ENCODE peak calls at places on chromosomes 13 and 19, in four cellular contexts. Q, W, O and U are unnamed samples.

GRCh38 chr19:5086232-5086631 is 117.3 kb downstream of the KDM4B start:
- DNase-seq in Q (no peak), W (no peak), O (no peak), U (no peak)

GRCh38 chr13:94139393-94139995 is 340.0 kb downstream of the DCT start:
- DNase-seq in Q (no peak), W (no peak), O (no peak), U (no peak)

GRCh38 chr13:80604094-80604493 is 263.2 kb upstream of the SPRY2 start:
- DNase-seq in Q (no peak), W (peak), O (no peak), U (no peak)

GRCh38 chr19:43463381-43464088 is 1.9 kb downstream of the LYPD3 start:
- DNase-seq in Q (peak), W (peak), O (peak), U (peak)

GRCh38 chr13:31476266-31476665 is 263.1 kb upstream of the RXFP2 start:
- DNase-seq in Q (no peak), W (no peak), O (peak), U (no peak)

GRCh38 chr13:30857018-30857417 is 49.1 kb upstream of the MEDAG start:
- DNase-seq in Q (no peak), W (no peak), O (no peak), U (no peak)

GRCh38 chr19:31054430-31054829 is 294.8 kb downstream of the TSHZ3 start:
- DNase-seq in Q (no peak), W (peak), O (peak), U (no peak)

GRCh38 chr19:52923782-52924593 is 760 bp upstream of the ZNF888 start:
- DNase-seq in Q (no peak), W (peak), O (peak), U (no peak)

GRCh38 chr13:20505405-20506366 is 20.0 kb downstream of the CRYL1 start:
- DNase-seq in Q (no peak), W (no peak), O (no peak), U (no peak)

GRCh38 chr13:108495686-108496363 is 133.6 kb upstream of the MYO16 start:
- DNase-seq in Q (no peak), W (no peak), O (no peak), U (no peak)

GRCh38 chr13:89113744-89114143 is 1442.6 kb downstream of the SLITRK5 start:
- DNase-seq in Q (no peak), W (no peak), O (no peak), U (no peak)

GRCh38 chr13:61417171-61417570 is 1.5 kb upstream of the PCDH20 start:
- DNase-seq in Q (no peak), W (no peak), O (no peak), U (no peak)

GRCh38 chr19:41299755-41300089 is 10.2 kb upstream of the CCDC97 start:
- DNase-seq in Q (no peak), W (peak), O (peak), U (no peak)

GRCh38 chr19:30812099-30812684 is 440.0 kb downstream of the ZNF536 start:
- DNase-seq in Q (no peak), W (no peak), O (no peak), U (no peak)

GRCh38 chr13:102312841-102313240 is 89.0 kb downstream of the FGF14 start:
- DNase-seq in Q (no peak), W (no peak), O (no peak), U (no peak)

GRCh38 chr13:100872761-100873160 is 198.2 kb upstream of the TMTC4 start:
- DNase-seq in Q (no peak), W (no peak), O (no peak), U (no peak)

GRCh38 chr19:933553-933882 is 7.7 kb downstream of the ARID3A start:
- DNase-seq in Q (no peak), W (no peak), O (no peak), U (no peak)

GRCh38 chr19:45216677-45217076 is 28.5 kb downstream of the EXOC3L2 start:
- DNase-seq in Q (no peak), W (no peak), O (no peak), U (no peak)

GRCh38 chr19:2331601-2332246 is 3.2 kb downstream of the SPPL2B start:
- DNase-seq in Q (no peak), W (no peak), O (no peak), U (no peak)

GRCh38 chr13:31951215-31951678 is 80.3 kb upstream of the FRY start:
- DNase-seq in Q (peak), W (peak), O (peak), U (peak)

GRCh38 chr19:1813837-1814217 is 1.8 kb upstream of the ATP8B3 start:
- DNase-seq in Q (no peak), W (no peak), O (peak), U (no peak)

GRCh38 chr19:34217952-34218817 is 36.2 kb upstream of the GARRE1 start:
- DNase-seq in Q (peak), W (no peak), O (no peak), U (peak)

GRCh38 chr19:18085702-18086457 is 854 bp downstream of the IL12RB1 start:
- DNase-seq in Q (no peak), W (no peak), O (no peak), U (no peak)

GRCh38 chr19:15702590-15702930 is 25.3 kb upstream of the OR10H2 start:
- DNase-seq in Q (peak), W (peak), O (peak), U (no peak)

GRCh38 chr13:72536668-72537399 is 190.6 kb downstream of the MZT1 start:
- DNase-seq in Q (no peak), W (no peak), O (no peak), U (no peak)

GRCh38 chr19:56321254-56321980 is 6.8 kb upstream of the ZSCAN5A start:
- DNase-seq in Q (no peak), W (no peak), O (no peak), U (no peak)

GRCh38 chr19:6216996-6217751 is 62.6 kb downstream of the MLLT1 start:
- DNase-seq in Q (no peak), W (no peak), O (no peak), U (no peak)

GRCh38 chr13:20101467-20102316 is 59.2 kb downstream of the GJA3 start:
- DNase-seq in Q (no peak), W (no peak), O (no peak), U (no peak)

GRCh38 chr19:48961051-48961649 is 4.0 kb upstream of the FTL start:
- DNase-seq in Q (no peak), W (no peak), O (no peak), U (no peak)

GRCh38 chr13:48817166-48817802 is 158.4 kb upstream of the FNDC3A start:
- DNase-seq in Q (no peak), W (no peak), O (no peak), U (no peak)

GRCh38 chr13:24068472-24068871 is 92.0 kb upstream of the SPATA13 start:
- DNase-seq in Q (no peak), W (no peak), O (no peak), U (no peak)

GRCh38 chr13:91567485-91568207 is 169.2 kb downstream of the GPC5 start:
- DNase-seq in Q (no peak), W (no peak), O (no peak), U (no peak)

GRCh38 chr19:30686252-30686762 is 314.1 kb downstream of the ZNF536 start:
- DNase-seq in Q (no peak), W (no peak), O (no peak), U (no peak)

GRCh38 chr13:101157261-101157660 is 259.0 kb downstream of the NALCN start:
- DNase-seq in Q (no peak), W (no peak), O (no peak), U (no peak)

GRCh38 chr13:89708013-89708412 is 1639.5 kb upstream of the MIR17HG start:
- DNase-seq in Q (no peak), W (no peak), O (no peak), U (no peak)

GRCh38 chr13:29993716-29994488 is 143.5 kb upstream of the UBL3 start:
- DNase-seq in Q (no peak), W (no peak), O (no peak), U (no peak)

GRCh38 chr13:67045357-67045756 is 184.8 kb downstream of the PCDH9 start:
- DNase-seq in Q (no peak), W (no peak), O (no peak), U (no peak)

GRCh38 chr13:67049744-67050143 is 180.4 kb downstream of the PCDH9 start:
- DNase-seq in Q (no peak), W (no peak), O (no peak), U (no peak)

GRCh38 chr13:67043901-67044300 is 186.2 kb downstream of the PCDH9 start:
- DNase-seq in Q (no peak), W (no peak), O (no peak), U (no peak)

GRCh38 chr13:67048793-67049150 is 181.4 kb downstream of the PCDH9 start:
- DNase-seq in Q (no peak), W (no peak), O (no peak), U (no peak)

GRCh38 chr13:67048084-67048792 is 181.9 kb downstream of the PCDH9 start:
- DNase-seq in Q (peak), W (no peak), O (no peak), U (peak)
- TF ChIP-seq CTCF in Q (no peak), W (no peak), O (no peak), U (no peak)

GRCh38 chr13:106521101-106521799 is 14.2 kb downstream of the EFNB2 start:
- DNase-seq in Q (no peak), W (no peak), O (no peak), U (no peak)

GRCh38 chr13:106522112-106522511 is 13.3 kb downstream of the EFNB2 start:
- DNase-seq in Q (no peak), W (no peak), O (no peak), U (no peak)

GRCh38 chr13:106518535-106518934 is 16.9 kb downstream of the EFNB2 start:
- DNase-seq in Q (no peak), W (no peak), O (no peak), U (no peak)

GRCh38 chr13:106522898-106523525 is 12.4 kb downstream of the EFNB2 start:
- DNase-seq in Q (no peak), W (no peak), O (no peak), U (no peak)

GRCh38 chr13:106520205-106521004 is 15.1 kb downstream of the EFNB2 start:
- DNase-seq in Q (no peak), W (no peak), O (no peak), U (no peak)
- TF ChIP-seq CTCF in Q (no peak), W (peak), O (peak), U (peak)

DNA sequence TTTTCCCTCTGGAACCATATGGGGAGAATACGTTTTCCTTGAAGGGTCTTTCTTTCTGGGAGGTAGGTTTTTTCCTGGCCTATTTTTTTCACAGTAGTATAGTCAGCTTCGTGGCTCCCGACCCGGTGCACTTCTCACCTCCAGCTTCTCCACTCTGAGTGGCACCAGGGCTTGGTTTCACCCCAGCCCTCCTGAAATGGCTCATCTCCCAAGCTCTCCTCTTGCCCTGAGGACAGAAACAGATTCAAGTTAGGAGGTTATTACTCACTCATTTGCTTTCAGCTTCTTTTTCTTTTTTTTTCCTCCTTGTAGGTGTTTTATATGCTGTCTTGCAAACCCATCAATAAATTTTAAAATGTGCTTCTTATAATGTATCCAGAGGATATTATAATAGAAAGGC is 199.3 kb downstream of the RFC3 start:
- DNase-seq in Q (no peak), W (no peak), O (no peak), U (no peak)
- TF ChIP-seq CTCF in Q (no peak), W (no peak), O (no peak), U (no peak)

GRCh38 chr13:113449693-113450347 is 3.5 kb downstream of the ADPRHL1 start:
- DNase-seq in Q (no peak), W (no peak), O (no peak), U (no peak)

GRCh38 chr13:113446488-113446854 is 6.8 kb downstream of the ADPRHL1 start:
- DNase-seq in Q (no peak), W (no peak), O (no peak), U (no peak)

GRCh38 chr13:113448885-113449692 is 4.2 kb downstream of the ADPRHL1 start:
- DNase-seq in Q (peak), W (no peak), O (peak), U (no peak)

GRCh38 chr13:113447596-113447995 is 5.7 kb downstream of the ADPRHL1 start:
- DNase-seq in Q (no peak), W (no peak), O (no peak), U (no peak)

DNA sequence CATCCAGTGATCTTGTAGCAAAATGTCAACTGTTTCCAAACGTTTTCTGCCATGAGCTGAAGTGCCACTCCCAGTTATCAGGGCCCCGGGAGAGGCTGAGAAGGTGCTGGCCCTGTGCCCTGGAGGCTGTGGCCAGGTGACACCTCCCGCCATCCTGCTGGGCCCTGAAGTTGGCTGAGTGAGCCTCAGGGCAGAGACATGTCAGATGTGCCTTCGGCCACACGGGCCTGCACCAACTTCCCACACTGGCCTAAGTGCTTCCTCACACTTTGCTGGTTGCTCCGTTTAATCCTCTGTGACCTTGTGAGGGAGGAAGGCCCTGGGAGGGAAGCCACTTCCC is 4.8 kb downstream of the ADPRHL1 start:
- DNase-seq in Q (peak), W (peak), O (peak), U (no peak)
- TF ChIP-seq CTCF in Q (no peak), W (no peak), O (no peak), U (no peak)

GRCh38 chr13:76878043-76878442 is 8.2 kb downstream of the KCTD12 start:
- DNase-seq in Q (no peak), W (no peak), O (no peak), U (no peak)
- TF ChIP-seq CTCF in Q (no peak), W (no peak), O (no peak), U (no peak)

GRCh38 chr13:26629260-26629659 is 71.8 kb downstream of the WASF3 start:
- DNase-seq in Q (no peak), W (no peak), O (peak), U (no peak)
- TF ChIP-seq CTCF in Q (no peak), W (no peak), O (no peak), U (peak)